ENCODE peak calls at places on chromosomes 3 and 15, in six cellular contexts. B, Q, K, E, P and M are unnamed samples.
A peak's percentile ranks its signal among the peaks of the same experiment; 100 is the strongest.

GRCh38 chr15:56735589-56735988 is 2.3 kb upstream of the ZNF280D start:
- DNase-seq in B (no peak), Q (no peak), K (no peak), E (no peak), P (no peak), M (no peak)

GRCh38 chr3:61808526-61808925 is 247.2 kb downstream of the PTPRG start:
- DNase-seq in B (no peak), Q (no peak), K (peak; percentile 62), E (peak; percentile 76), P (no peak), M (no peak)

GRCh38 chr3:54374214-54374855 is 252.0 kb downstream of the CACNA2D3 start:
- DNase-seq in B (no peak), Q (no peak), K (no peak), E (no peak), P (no peak), M (no peak)

GRCh38 chr15:64571857-64572291 is 111.5 kb downstream of the ZNF609 start:
- DNase-seq in B (no peak), Q (no peak), K (no peak), E (no peak), P (peak; percentile 57), M (no peak)

GRCh38 chr3:197292083-197293042 is 6.0 kb downstream of the DLG1 start:
- DNase-seq in B (no peak), Q (no peak), K (no peak), E (peak; percentile 65), P (no peak), M (no peak)

GRCh38 chr3:99645277-99646106 is 7.1 kb downstream of the COL8A1 start:
- DNase-seq in B (peak; percentile 74), Q (no peak), K (no peak), E (peak; percentile 87), P (peak; percentile 76), M (no peak)

GRCh38 chr15:73176579-73176978 is 124.3 kb downstream of the NEO1 start:
- DNase-seq in B (no peak), Q (no peak), K (no peak), E (no peak), P (no peak), M (no peak)

GRCh38 chr3:99534951-99535704 is 103.3 kb upstream of the COL8A1 start:
- DNase-seq in B (peak; percentile 66), Q (no peak), K (no peak), E (peak; percentile 84), P (peak; percentile 34), M (peak; percentile 85)

GRCh38 chr3:148240351-148240750 is 457.4 kb upstream of the AGTR1 start:
- DNase-seq in B (no peak), Q (no peak), K (no peak), E (no peak), P (no peak), M (no peak)

GRCh38 chr3:71444028-71444860 is 139.3 kb downstream of the FOXP1 start:
- DNase-seq in B (no peak), Q (no peak), K (peak; percentile 27), E (no peak), P (peak; percentile 85), M (peak; percentile 59)

GRCh38 chr3:64166584-64167155 is 58.6 kb downstream of the PRICKLE2 start:
- DNase-seq in B (peak; percentile 53), Q (no peak), K (no peak), E (no peak), P (no peak), M (no peak)

GRCh38 chr3:15215996-15216395 is 9.9 kb downstream of the CAPN7 start:
- DNase-seq in B (no peak), Q (no peak), K (no peak), E (peak; percentile 52), P (no peak), M (no peak)

GRCh38 chr3:78645628-78646310 is 1122.0 kb downstream of the ROBO1 start:
- DNase-seq in B (peak; percentile 79), Q (no peak), K (no peak), E (peak; percentile 72), P (peak; percentile 84), M (peak; percentile 55)

GRCh38 chr15:59594493-59594942 is 17.1 kb upstream of the GCNT3 start:
- DNase-seq in B (no peak), Q (no peak), K (no peak), E (peak; percentile 2), P (peak; percentile 23), M (peak; percentile 23)

GRCh38 chr3:63400259-63400860 is 122.3 kb downstream of the SYNPR start:
- DNase-seq in B (no peak), Q (no peak), K (no peak), E (peak; percentile 3), P (no peak), M (no peak)

GRCh38 chr3:1380926-1381646 is 288.3 kb downstream of the CNTN6 start:
- DNase-seq in B (no peak), Q (no peak), K (no peak), E (no peak), P (no peak), M (no peak)

GRCh38 chr3:71423151-71423906 is 160.2 kb downstream of the FOXP1 start:
- DNase-seq in B (no peak), Q (no peak), K (no peak), E (no peak), P (peak; percentile 58), M (no peak)

GRCh38 chr3:194755689-194756459 is 70.2 kb downstream of the FAM43A start:
- DNase-seq in B (no peak), Q (no peak), K (no peak), E (no peak), P (no peak), M (no peak)

GRCh38 chr15:62257991-62258390 is 92.9 kb upstream of the C2CD4B start:
- DNase-seq in B (no peak), Q (no peak), K (no peak), E (no peak), P (no peak), M (no peak)

GRCh38 chr15:74988007-74988800 is 7.2 kb upstream of the SCAMP5 start:
- DNase-seq in B (no peak), Q (no peak), K (no peak), E (no peak), P (peak; percentile 53), M (no peak)

GRCh38 chr15:96107922-96108321 is 222.6 kb upstream of the NR2F2 start:
- DNase-seq in B (peak; percentile 26), Q (no peak), K (no peak), E (peak; percentile 6), P (no peak), M (no peak)

GRCh38 chr3:40339871-40340270 is 30.4 kb downstream of the EIF1B start:
- DNase-seq in B (no peak), Q (no peak), K (no peak), E (no peak), P (no peak), M (no peak)

GRCh38 chr15:90154861-90155626 is 46.1 kb upstream of the SEMA4B start:
- DNase-seq in B (peak; percentile 12), Q (no peak), K (no peak), E (peak; percentile 56), P (no peak), M (peak; percentile 84)

GRCh38 chr15:59223736-59224135 is 17.1 kb downstream of the LDHAL6B start:
- DNase-seq in B (no peak), Q (peak; percentile 82), K (no peak), E (no peak), P (no peak), M (no peak)

GRCh38 chr15:98347001-98347400 is 301.3 kb upstream of the IGF1R start:
- DNase-seq in B (no peak), Q (no peak), K (peak; percentile 50), E (no peak), P (no peak), M (no peak)

GRCh38 chr3:187098925-187099512 is 40.3 kb downstream of the RPL39L start:
- DNase-seq in B (no peak), Q (no peak), K (no peak), E (no peak), P (no peak), M (no peak)

GRCh38 chr15:71252036-71252898 is 137.0 kb downstream of the THSD4 start:
- DNase-seq in B (no peak), Q (no peak), K (no peak), E (no peak), P (peak; percentile 58), M (no peak)

GRCh38 chr3:188929138-188929537 is 242.6 kb upstream of the TPRG1 start:
- DNase-seq in B (no peak), Q (no peak), K (no peak), E (no peak), P (no peak), M (no peak)

GRCh38 chr3:149559989-149560388 is 85.5 kb downstream of the TM4SF4 start:
- DNase-seq in B (no peak), Q (no peak), K (no peak), E (peak; percentile 64), P (no peak), M (no peak)

GRCh38 chr3:189099031-189099471 is 72.7 kb upstream of the TPRG1 start:
- DNase-seq in B (no peak), Q (peak; percentile 96), K (peak; percentile 91), E (peak; percentile 94), P (no peak), M (no peak)

GRCh38 chr3:74639681-74640080 is 25.2 kb upstream of the CNTN3 start:
- DNase-seq in B (no peak), Q (no peak), K (no peak), E (no peak), P (no peak), M (no peak)

GRCh38 chr15:40939909-40940801 is 11.0 kb downstream of the DLL4 start:
- DNase-seq in B (no peak), Q (no peak), K (no peak), E (no peak), P (peak; percentile 94), M (no peak)

GRCh38 chr3:5690904-5691532 is 503.5 kb downstream of the EDEM1 start:
- DNase-seq in B (no peak), Q (no peak), K (no peak), E (no peak), P (no peak), M (no peak)